ENCODE peak calls at places on chromosomes 16 and 17, in ten cellular contexts. X, M, O, R, H, T, V, Z, A and L are unnamed samples.

GRCh38 chr17:36534117-36534880 is at the start of gene MYO19:
- DNase-seq in X (peak; percentile 78), M (peak; percentile 38), O (peak; percentile 58), R (peak; percentile 92), H (peak; percentile 67), T (no peak), V (peak; percentile 81), Z (peak; percentile 52), A (peak; percentile 69), L (no peak)

GRCh38 chr17:4738136-4739121 is 1.2 kb upstream of the ZMYND15 start:
- DNase-seq in X (no peak), M (no peak), O (no peak), R (peak; percentile 33), H (no peak), T (no peak), V (peak; percentile 65), Z (no peak), A (no peak), L (no peak)

GRCh38 chr16:2147378-2147777 is 1.0 kb upstream of the RAB26 start:
- DNase-seq in X (no peak), M (no peak), O (no peak), R (no peak), H (no peak), T (no peak), V (no peak), Z (no peak), A (no peak), L (no peak)

GRCh38 chr16:48608871-48609452 is 1.0 kb downstream of the N4BP1 start:
- DNase-seq in X (no peak), M (no peak), O (peak; percentile 22), R (no peak), H (no peak), T (no peak), V (no peak), Z (no peak), A (no peak), L (no peak)

GRCh38 chr17:17568772-17569195 is 22.7 kb downstream of the PEMT start:
- DNase-seq in X (no peak), M (peak; percentile 67), O (peak; percentile 24), R (peak; percentile 83), H (peak; percentile 78), T (peak; percentile 38), V (peak; percentile 90), Z (peak; percentile 68), A (peak; percentile 51), L (no peak)

GRCh38 chr17:76198702-76199101 is 41.6 kb downstream of the RNF157 start:
- DNase-seq in X (no peak), M (no peak), O (no peak), R (no peak), H (no peak), T (no peak), V (no peak), Z (no peak), A (no peak), L (no peak)

GRCh38 chr17:57600092-57600491 is 145.0 kb downstream of the CCDC182 start:
- DNase-seq in X (no peak), M (no peak), O (peak; percentile 17), R (no peak), H (no peak), T (no peak), V (no peak), Z (no peak), A (no peak), L (no peak)

GRCh38 chr16:4692460-4693295 is 684 bp upstream of the NUDT16L1 start:
- DNase-seq in X (peak; percentile 63), M (no peak), O (no peak), R (peak; percentile 53), H (no peak), T (peak; percentile 19), V (no peak), Z (no peak), A (no peak), L (no peak)

GRCh38 chr16:85401917-85402766 is 211.0 kb upstream of the GSE1 start:
- DNase-seq in X (peak; percentile 54), M (no peak), O (no peak), R (no peak), H (no peak), T (no peak), V (peak; percentile 14), Z (no peak), A (no peak), L (no peak)

GRCh38 chr17:47949197-47949759 is 7.9 kb downstream of the PNPO start:
- DNase-seq in X (peak; percentile 86), M (peak; percentile 84), O (peak; percentile 81), R (peak; percentile 94), H (peak; percentile 95), T (peak; percentile 77), V (peak; percentile 96), Z (peak; percentile 88), A (peak; percentile 95), L (no peak)

GRCh38 chr17:41308251-41308917 is 725 bp downstream of the KRTAP16-1 start:
- DNase-seq in X (no peak), M (no peak), O (no peak), R (no peak), H (peak; percentile 54), T (no peak), V (no peak), Z (peak; percentile 34), A (no peak), L (no peak)
- H3K4me3 ChIP-seq in X (no peak overlapping the region), M (no peak overlapping the region), O (no peak overlapping the region), R (no peak overlapping the region), H (no peak overlapping the region), T (no peak overlapping the region), V (no peak overlapping the region), Z (no peak overlapping the region), A (no peak overlapping the region), L (no peak overlapping the region)

GRCh38 chr17:65099941-65100315 is 37.2 kb upstream of the RGS9 start:
- DNase-seq in X (no peak), M (peak; percentile 66), O (peak; percentile 86), R (no peak), H (no peak), T (no peak), V (peak; percentile 48), Z (no peak), A (no peak), L (no peak)
- TF ChIP-seq CTCF in X (no peak), M (no peak), O (no peak), R (no peak), H (no peak), T (no peak), V (no peak), Z (no peak), A (no peak), L (no peak)

GRCh38 chr16:71746442-71747046 is 22.0 kb upstream of the PHLPP2 start:
- DNase-seq in X (no peak), M (no peak), O (peak; percentile 30), R (peak; percentile 47), H (no peak), T (peak; percentile 47), V (peak; percentile 27), Z (no peak), A (no peak), L (no peak)
- H3K4me3 ChIP-seq in X (no peak overlapping the region), M (no peak overlapping the region), O (no peak overlapping the region), R (no peak overlapping the region), H (no peak overlapping the region), T (no peak overlapping the region), V (no peak overlapping the region), Z (no peak overlapping the region), A (no peak overlapping the region), L (no peak overlapping the region)

DNA sequence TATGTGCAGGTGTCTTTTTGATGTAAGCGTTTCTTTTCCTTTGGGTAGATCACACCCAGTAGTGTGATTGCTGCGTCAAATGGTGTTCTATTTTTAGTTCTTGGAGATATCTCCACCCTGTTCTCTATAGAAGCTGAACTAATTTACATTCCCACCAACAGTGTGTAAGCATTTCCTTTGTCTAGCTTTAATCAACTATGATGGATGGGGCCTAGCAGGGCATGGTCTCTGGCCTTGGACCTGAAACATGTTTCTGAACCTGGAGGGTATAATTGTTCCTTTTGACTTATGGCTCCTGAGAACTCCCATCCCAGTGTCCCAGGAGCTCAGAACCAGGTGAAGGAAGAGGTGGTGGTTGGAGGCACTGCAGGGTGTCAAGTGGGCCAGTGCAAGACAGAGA is 94.0 kb downstream of the HAPSTR1 start:
- DNase-seq in X (no peak), M (no peak), O (no peak), R (no peak), H (no peak), T (no peak), V (no peak), Z (no peak), A (no peak), L (no peak)
- TF ChIP-seq CTCF in X (no peak), M (no peak), O (no peak), R (no peak), H (no peak), T (no peak), V (no peak), Z (no peak), A (no peak), L (no peak)

GRCh38 chr17:42682400-42683384 is at the start of gene CNTNAP1:
- DNase-seq in X (peak; percentile 84), M (no peak), O (peak; percentile 71), R (peak; percentile 89), H (no peak), T (peak; percentile 74), V (peak; percentile 72), Z (peak; percentile 50), A (peak; percentile 71), L (no peak)
- H3K4me3 ChIP-seq in X (peak within 1 kb of the TSS; percentile 48), M (peak within 1 kb of the TSS; percentile 24), O (peak within 1 kb of the TSS; percentile 62), R (peak within 1 kb of the TSS; percentile 68), H (peak within 1 kb of the TSS; percentile 48), T (peak within 1 kb of the TSS; percentile 7), V (peak within 1 kb of the TSS; percentile 37), Z (peak within 1 kb of the TSS; percentile 60), A (peak within 1 kb of the TSS; percentile 50), L (peak within 1 kb of the TSS; percentile 58)

GRCh38 chr16:31010539-31010938 is at the start of gene STX1B:
- DNase-seq in X (no peak), M (no peak), O (peak; percentile 47), R (peak; percentile 89), H (no peak), T (no peak), V (no peak), Z (no peak), A (no peak), L (no peak)

GRCh38 chr16:31010943-31011342 is 505 bp upstream of the STX1B start:
- DNase-seq in X (no peak), M (no peak), O (no peak), R (no peak), H (no peak), T (no peak), V (no peak), Z (no peak), A (no peak), L (no peak)

GRCh38 chr16:31009120-31009519 is 1.3 kb downstream of the STX1B start:
- DNase-seq in X (no peak), M (no peak), O (no peak), R (no peak), H (no peak), T (no peak), V (no peak), Z (no peak), A (no peak), L (no peak)

GRCh38 chr16:31008154-31008950 is 2.1 kb downstream of the STX1B start:
- DNase-seq in X (no peak), M (no peak), O (peak; percentile 94), R (no peak), H (no peak), T (no peak), V (no peak), Z (no peak), A (no peak), L (no peak)

GRCh38 chr16:31009894-31010293 is 544 bp downstream of the STX1B start:
- DNase-seq in X (no peak), M (no peak), O (no peak), R (peak; percentile 38), H (no peak), T (no peak), V (no peak), Z (no peak), A (no peak), L (no peak)
- TF ChIP-seq CTCF in X (no peak), M (no peak), O (no peak), R (peak; percentile 36), H (no peak), T (no peak), V (no peak), Z (no peak), A (no peak), L (peak; percentile 16)